ENCODE peak calls at places on chromosomes 13 and 19, in six cellular contexts. One of them, this sample, is unnamed.

GRCh38 chr19:23882493-23882892 is 32.2 kb upstream of the ZNF726 start:
- DNase-seq in SK-N-SH: no peak
- DNase-seq in brain microvascular endothelial cell: no peak
- DNase-seq in B cell: no peak
- DNase-seq in heart right ventricle: no peak
- DNase-seq in WTC11: no peak
- DNase-seq in this sample: no peak

GRCh38 chr13:80132741-80133601 is 208.0 kb downstream of the SPRY2 start:
- DNase-seq in heart right ventricle: peak
- DNase-seq in SK-N-SH: peak
- DNase-seq in WTC11: no peak
- DNase-seq in brain microvascular endothelial cell: peak
- DNase-seq in B cell: no peak
- DNase-seq in this sample: no peak

GRCh38 chr19:18467978-18468377 is 30.0 kb upstream of the ISYNA1 start:
- DNase-seq in brain microvascular endothelial cell: no peak
- DNase-seq in B cell: no peak
- DNase-seq in heart right ventricle: no peak
- DNase-seq in WTC11: no peak
- DNase-seq in SK-N-SH: no peak
- DNase-seq in this sample: no peak

GRCh38 chr19:644789-645188 is 5.1 kb downstream of the FGF22 start:
- DNase-seq in B cell: no peak
- DNase-seq in brain microvascular endothelial cell: no peak
- DNase-seq in SK-N-SH: no peak
- DNase-seq in WTC11: no peak
- DNase-seq in heart right ventricle: no peak
- DNase-seq in this sample: no peak

GRCh38 chr13:35874704-35875103 is 256.5 kb downstream of the DCLK1 start:
- DNase-seq in WTC11: no peak
- DNase-seq in B cell: no peak
- DNase-seq in brain microvascular endothelial cell: no peak
- DNase-seq in SK-N-SH: no peak
- DNase-seq in heart right ventricle: peak
- DNase-seq in this sample: no peak

GRCh38 chr13:45179428-45179827 is 21.4 kb downstream of the KCTD4 start:
- DNase-seq in brain microvascular endothelial cell: no peak
- DNase-seq in SK-N-SH: no peak
- DNase-seq in heart right ventricle: no peak
- DNase-seq in WTC11: no peak
- DNase-seq in B cell: no peak
- DNase-seq in this sample: no peak

GRCh38 chr19:19526581-19527370 is 1.9 kb upstream of the YJEFN3 start:
- DNase-seq in SK-N-SH: no peak
- DNase-seq in heart right ventricle: no peak
- DNase-seq in brain microvascular endothelial cell: no peak
- DNase-seq in WTC11: no peak
- DNase-seq in B cell: no peak
- DNase-seq in this sample: no peak

GRCh38 chr13:38674208-38674607 is 12.7 kb upstream of the FREM2 start:
- DNase-seq in brain microvascular endothelial cell: no peak
- DNase-seq in heart right ventricle: no peak
- DNase-seq in B cell: no peak
- DNase-seq in WTC11: no peak
- DNase-seq in SK-N-SH: no peak
- DNase-seq in this sample: no peak

GRCh38 chr13:28655566-28655965 is 3.4 kb upstream of the POMP start:
- DNase-seq in heart right ventricle: no peak
- DNase-seq in WTC11: no peak
- DNase-seq in B cell: no peak
- DNase-seq in brain microvascular endothelial cell: no peak
- DNase-seq in SK-N-SH: no peak
- DNase-seq in this sample: no peak

GRCh38 chr19:43148233-43148632 is 38.1 kb downstream of the PSG5 start:
- DNase-seq in heart right ventricle: no peak
- DNase-seq in WTC11: no peak
- DNase-seq in SK-N-SH: no peak
- DNase-seq in B cell: no peak
- DNase-seq in brain microvascular endothelial cell: peak
- DNase-seq in this sample: no peak

GRCh38 chr19:8214802-8215201 is 5.6 kb downstream of the CERS4 start:
- DNase-seq in SK-N-SH: no peak
- DNase-seq in B cell: no peak
- DNase-seq in brain microvascular endothelial cell: no peak
- DNase-seq in WTC11: no peak
- DNase-seq in heart right ventricle: no peak
- DNase-seq in this sample: no peak

GRCh38 chr13:109767023-109767422 is 19.4 kb downstream of the IRS2 start:
- DNase-seq in SK-N-SH: no peak
- DNase-seq in B cell: no peak
- DNase-seq in heart right ventricle: no peak
- DNase-seq in WTC11: no peak
- DNase-seq in brain microvascular endothelial cell: no peak
- DNase-seq in this sample: no peak

GRCh38 chr13:109761695-109762094 is 24.7 kb downstream of the IRS2 start:
- DNase-seq in heart right ventricle: no peak
- DNase-seq in SK-N-SH: no peak
- DNase-seq in B cell: no peak
- DNase-seq in brain microvascular endothelial cell: no peak
- DNase-seq in WTC11: no peak
- DNase-seq in this sample: no peak

GRCh38 chr13:109762791-109763190 is 23.6 kb downstream of the IRS2 start:
- DNase-seq in brain microvascular endothelial cell: no peak
- DNase-seq in WTC11: no peak
- DNase-seq in heart right ventricle: no peak
- DNase-seq in B cell: no peak
- DNase-seq in SK-N-SH: no peak
- DNase-seq in this sample: no peak

GRCh38 chr13:109764045-109764444 is 22.3 kb downstream of the IRS2 start:
- DNase-seq in heart right ventricle: no peak
- DNase-seq in B cell: no peak
- DNase-seq in WTC11: no peak
- DNase-seq in brain microvascular endothelial cell: no peak
- DNase-seq in SK-N-SH: no peak
- DNase-seq in this sample: no peak

GRCh38 chr13:109764474-109765292 is 21.7 kb downstream of the IRS2 start:
- DNase-seq in B cell: no peak
- DNase-seq in SK-N-SH: peak
- DNase-seq in heart right ventricle: no peak
- DNase-seq in WTC11: no peak
- DNase-seq in brain microvascular endothelial cell: no peak
- DNase-seq in this sample: peak
- TF ChIP-seq CTCF in B cell: no peak
- TF ChIP-seq CTCF in SK-N-SH: peak
- TF ChIP-seq CTCF in heart right ventricle: peak
- TF ChIP-seq CTCF in WTC11: no peak
- TF ChIP-seq CTCF in brain microvascular endothelial cell: peak
- TF ChIP-seq CTCF in this sample: peak

GRCh38 chr19:3442487-3443071 is 37.7 kb downstream of the SMIM24 start:
- DNase-seq in B cell: no peak
- DNase-seq in SK-N-SH: no peak
- DNase-seq in heart right ventricle: no peak
- DNase-seq in WTC11: no peak
- DNase-seq in brain microvascular endothelial cell: no peak
- DNase-seq in this sample: no peak

GRCh38 chr19:3441986-3442329 is 38.4 kb downstream of the SMIM24 start:
- DNase-seq in brain microvascular endothelial cell: no peak
- DNase-seq in B cell: no peak
- DNase-seq in heart right ventricle: no peak
- DNase-seq in WTC11: no peak
- DNase-seq in SK-N-SH: peak
- DNase-seq in this sample: no peak

GRCh38 chr19:3443840-3444694 is 36.3 kb downstream of the SMIM24 start:
- DNase-seq in brain microvascular endothelial cell: peak
- DNase-seq in B cell: no peak
- DNase-seq in SK-N-SH: peak
- DNase-seq in heart right ventricle: peak
- DNase-seq in WTC11: peak
- DNase-seq in this sample: no peak

GRCh38 chr19:3441089-3441985 is 39.0 kb downstream of the SMIM24 start:
- DNase-seq in heart right ventricle: no peak
- DNase-seq in brain microvascular endothelial cell: no peak
- DNase-seq in WTC11: no peak
- DNase-seq in B cell: no peak
- DNase-seq in SK-N-SH: no peak
- DNase-seq in this sample: peak

DNA sequence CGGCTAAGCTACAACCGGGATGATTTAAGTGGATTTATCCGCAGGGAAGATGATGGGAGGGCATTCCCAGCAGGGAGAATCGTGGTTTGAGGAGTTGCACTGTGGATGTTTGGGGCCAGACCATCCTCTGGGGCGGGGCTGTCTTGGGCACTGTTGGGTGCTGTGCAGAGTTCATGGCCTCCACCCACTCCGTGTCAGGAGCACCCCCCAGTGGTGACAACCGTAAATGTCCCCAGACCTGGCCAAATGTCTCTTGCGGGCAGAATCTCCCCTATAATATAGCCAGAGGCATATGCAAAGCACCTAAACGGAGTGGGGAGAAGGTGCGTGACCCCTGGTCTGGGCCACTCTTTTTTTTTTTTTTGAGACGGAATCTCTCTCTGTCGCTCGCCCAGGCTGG is 40.2 kb downstream of the SMIM24 start:
- DNase-seq in SK-N-SH: peak
- DNase-seq in heart right ventricle: no peak
- DNase-seq in WTC11: peak
- DNase-seq in brain microvascular endothelial cell: no peak
- DNase-seq in B cell: peak
- DNase-seq in this sample: peak
- TF ChIP-seq CTCF in SK-N-SH: peak
- TF ChIP-seq CTCF in heart right ventricle: peak
- TF ChIP-seq CTCF in WTC11: peak
- TF ChIP-seq CTCF in brain microvascular endothelial cell: peak
- TF ChIP-seq CTCF in B cell: peak
- TF ChIP-seq CTCF in this sample: peak

DNA sequence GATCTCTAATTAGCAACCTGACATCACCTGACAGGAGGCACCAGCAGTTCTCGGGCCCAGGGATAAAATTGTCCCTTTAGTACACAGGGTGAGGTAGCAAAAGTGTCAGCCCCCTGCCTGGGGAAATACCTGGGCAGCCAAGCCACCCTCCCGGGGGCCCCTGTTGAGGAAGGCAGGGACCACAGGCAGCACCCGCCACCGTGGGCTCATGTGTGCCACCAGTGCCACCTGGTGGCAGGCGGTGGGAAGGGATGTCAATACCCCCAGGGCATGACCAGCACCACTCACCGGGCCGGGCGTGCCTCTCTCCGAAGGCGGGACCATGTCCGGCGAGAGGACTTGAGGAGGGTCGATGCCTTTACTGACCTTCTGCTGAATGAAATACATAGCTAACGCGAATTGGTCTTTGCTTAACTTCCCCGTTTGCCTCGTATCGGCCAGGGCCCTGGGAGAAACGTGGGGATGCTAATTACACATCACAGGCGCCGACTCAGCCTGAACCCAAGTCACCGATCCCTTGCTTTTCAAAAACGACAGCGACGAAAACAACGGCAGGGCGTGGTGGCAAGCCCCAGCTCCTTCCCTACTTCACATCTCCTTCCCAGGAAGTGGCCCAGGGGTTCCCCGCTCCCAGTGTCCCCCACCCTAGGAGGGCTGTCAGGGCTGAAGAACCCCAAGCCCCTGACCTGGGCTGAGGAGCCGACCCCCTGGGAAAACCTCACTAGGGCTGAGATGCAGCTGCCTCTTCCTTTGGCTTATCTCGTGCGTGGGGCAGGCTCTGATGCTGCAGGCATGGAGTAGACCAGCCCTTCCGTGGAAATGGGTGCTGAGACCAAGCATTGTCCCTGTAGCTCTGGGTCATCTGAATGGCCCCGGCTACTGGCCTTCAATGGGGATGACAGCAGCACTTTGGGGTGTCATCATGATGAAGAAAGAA is 53.8 kb downstream of the EPS15L1 start:
- DNase-seq in SK-N-SH: peak
- DNase-seq in B cell: peak
- DNase-seq in heart right ventricle: peak
- DNase-seq in WTC11: peak
- DNase-seq in brain microvascular endothelial cell: peak
- DNase-seq in this sample: peak
- TF ChIP-seq CTCF in SK-N-SH: peak
- TF ChIP-seq CTCF in B cell: peak
- TF ChIP-seq CTCF in heart right ventricle: peak
- TF ChIP-seq CTCF in WTC11: peak
- TF ChIP-seq CTCF in brain microvascular endothelial cell: peak
- TF ChIP-seq CTCF in this sample: peak

DNA sequence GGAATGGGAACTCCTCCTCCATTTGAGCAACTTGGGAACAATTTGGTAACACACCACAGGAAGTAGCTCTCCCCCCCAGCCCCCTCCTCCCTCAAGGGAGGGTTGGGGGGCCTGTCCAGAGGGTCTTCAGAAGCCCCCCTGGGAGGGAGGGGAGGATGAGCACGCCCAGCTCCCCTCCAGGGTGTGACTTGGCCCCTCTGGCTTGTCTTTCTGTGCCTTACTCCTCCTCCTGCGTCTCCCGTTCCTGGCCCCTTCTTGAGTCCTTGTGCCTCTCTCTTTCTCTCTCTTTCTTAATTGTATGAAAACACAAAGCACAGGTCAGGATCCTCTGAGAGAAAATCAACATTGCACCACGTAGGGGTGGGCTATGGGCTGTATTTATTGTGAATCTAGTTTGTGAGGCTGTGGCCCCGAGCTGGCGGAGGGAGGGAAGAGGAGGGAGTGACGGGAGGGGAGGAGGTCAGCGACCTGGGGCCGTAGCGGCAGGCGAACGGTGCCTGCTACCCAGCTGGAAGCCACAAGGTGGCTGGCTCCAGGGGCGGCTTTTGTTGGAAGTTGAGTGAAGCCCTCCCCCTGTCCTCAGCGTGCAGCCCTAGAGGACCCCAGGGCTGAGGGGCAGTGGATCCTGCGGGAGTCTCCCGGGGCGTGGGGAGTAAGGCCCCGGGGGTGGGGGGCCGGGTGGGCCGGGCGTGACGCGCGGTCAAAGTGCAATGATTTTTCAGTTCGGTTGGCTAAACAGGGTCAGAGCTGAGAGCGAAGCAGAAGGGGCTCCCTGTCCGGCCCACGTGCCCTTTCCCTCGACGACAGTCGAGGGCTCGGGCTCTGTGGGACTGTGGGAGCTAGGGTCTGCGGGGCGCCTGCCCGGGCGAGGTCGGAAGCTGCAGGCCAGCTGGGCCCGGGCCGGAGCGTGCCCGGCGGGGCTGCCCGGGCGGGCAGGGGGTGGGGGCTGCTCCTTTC is 6.4 kb downstream of the LYL1 start:
- DNase-seq in WTC11: peak
- DNase-seq in SK-N-SH: peak
- DNase-seq in brain microvascular endothelial cell: no peak
- DNase-seq in B cell: peak
- DNase-seq in heart right ventricle: no peak
- DNase-seq in this sample: no peak
- TF ChIP-seq CTCF in WTC11: no peak
- TF ChIP-seq CTCF in SK-N-SH: peak
- TF ChIP-seq CTCF in brain microvascular endothelial cell: peak
- TF ChIP-seq CTCF in B cell: no peak
- TF ChIP-seq CTCF in heart right ventricle: peak
- TF ChIP-seq CTCF in this sample: no peak

GRCh38 chr19:15432629-15433518 is 14.1 kb upstream of the AKAP8L start:
- DNase-seq in WTC11: peak
- DNase-seq in B cell: peak
- DNase-seq in SK-N-SH: peak
- DNase-seq in brain microvascular endothelial cell: peak
- DNase-seq in heart right ventricle: peak
- DNase-seq in this sample: peak
- TF ChIP-seq CTCF in WTC11: no peak
- TF ChIP-seq CTCF in B cell: no peak
- TF ChIP-seq CTCF in SK-N-SH: no peak
- TF ChIP-seq CTCF in brain microvascular endothelial cell: no peak
- TF ChIP-seq CTCF in heart right ventricle: no peak
- TF ChIP-seq CTCF in this sample: no peak

This sample was measured in D721Med.